ENCODE peak calls at places on chromosomes 16 and 17, in six cellular contexts. U is H9, V is mesendoderm, Q is H1, M is IMR-90, X is neuronal stem cell. J is an unnamed sample.
A peak's percentile ranks its signal among the peaks of the same experiment; 100 is the strongest.

GRCh38 chr16:68539704-68540370 is 746 bp downstream of the ZFP90 start:
- DNase-seq in U (peak; percentile 31), V (peak; percentile 24), Q (no peak), M (no peak), X (no peak), J (peak; percentile 24)

GRCh38 chr16:82987767-82988166 is 361.0 kb downstream of the CDH13 start:
- DNase-seq in U (no peak), V (no peak), Q (no peak), M (peak; percentile 19), X (no peak), J (no peak)

GRCh38 chr17:79809530-79810137 is 12.8 kb upstream of the CBX8 start:
- DNase-seq in U (peak; percentile 62), V (no peak), Q (no peak), M (no peak), X (no peak), J (no peak)

GRCh38 chr16:23521037-23521743 is 10.9 kb upstream of the GGA2 start:
- DNase-seq in U (no peak), V (no peak), Q (no peak), M (no peak), X (no peak), J (no peak)

GRCh38 chr17:75539969-75540729 is 14.7 kb downstream of the LLGL2 start:
- DNase-seq in U (no peak), V (no peak), Q (no peak), M (no peak), X (no peak), J (no peak)

GRCh38 chr16:30867747-30868146 is 26.1 kb downstream of the BCL7C start:
- DNase-seq in U (no peak), V (peak; percentile 36), Q (no peak), M (no peak), X (no peak), J (peak; percentile 45)

GRCh38 chr16:82049484-82049883 is 14.4 kb downstream of the HSD17B2 start:
- DNase-seq in U (no peak), V (no peak), Q (no peak), M (no peak), X (no peak), J (no peak)

GRCh38 chr17:61291457-61292311 is 108.0 kb upstream of the TBX2 start:
- DNase-seq in U (no peak), V (no peak), Q (no peak), M (no peak), X (no peak), J (peak; percentile 35)

GRCh38 chr17:61595418-61595817 is 4.4 kb upstream of the NACA2 start:
- DNase-seq in U (no peak), V (no peak), Q (no peak), M (no peak), X (no peak), J (no peak)

GRCh38 chr17:3963214-3964201 is 729 bp downstream of the ATP2A3 start:
- DNase-seq in U (no peak), V (no peak), Q (no peak), M (no peak), X (no peak), J (no peak)

GRCh38 chr17:29133146-29133713 is 47.0 kb downstream of the MYO18A start:
- DNase-seq in U (peak; percentile 73), V (peak; percentile 62), Q (no peak), M (peak; percentile 89), X (no peak), J (peak; percentile 91)

GRCh38 chr16:82895843-82896242 is 269.1 kb downstream of the CDH13 start:
- DNase-seq in U (no peak), V (no peak), Q (no peak), M (no peak), X (no peak), J (no peak)

GRCh38 chr17:6496116-6496481 is 51.8 kb downstream of the PIMREG start:
- DNase-seq in U (peak; percentile 98), V (peak; percentile 96), Q (peak; percentile 31), M (no peak), X (no peak), J (no peak)

GRCh38 chr17:78572277-78573205 is 4.7 kb downstream of the DNAH17 start:
- DNase-seq in U (peak; percentile 73), V (peak; percentile 31), Q (no peak), M (no peak), X (peak; percentile 33), J (no peak)

GRCh38 chr17:72255481-72255880 is 134.7 kb downstream of the SOX9 start:
- DNase-seq in U (no peak), V (no peak), Q (no peak), M (no peak), X (no peak), J (no peak)

GRCh38 chr17:2631211-2631610 is 37.8 kb downstream of the PAFAH1B1 start:
- DNase-seq in U (no peak), V (peak; percentile 56), Q (no peak), M (no peak), X (no peak), J (no peak)

GRCh38 chr16:28984619-28985135 is at the start of gene LAT:
- DNase-seq in U (no peak), V (no peak), Q (no peak), M (no peak), X (no peak), J (no peak)

GRCh38 chr17:5665164-5665563 is 80.9 kb upstream of the NLRP1 start:
- DNase-seq in U (no peak), V (no peak), Q (no peak), M (no peak), X (no peak), J (no peak)

GRCh38 chr17:34858941-34859562 is 102.2 kb downstream of the CCT6B start:
- DNase-seq in U (no peak), V (no peak), Q (no peak), M (no peak), X (no peak), J (no peak)

GRCh38 chr16:53864819-53865491 is 161.0 kb downstream of the FTO start:
- DNase-seq in U (no peak), V (peak; percentile 57), Q (no peak), M (peak; percentile 24), X (no peak), J (peak; percentile 29)

GRCh38 chr16:57544129-57544653 is 1.7 kb downstream of the ADGRG5 start:
- DNase-seq in U (peak; percentile 11), V (no peak), Q (no peak), M (no peak), X (no peak), J (no peak)

GRCh38 chr16:57720142-57720575 is 15.4 kb upstream of the KATNB1 start:
- DNase-seq in U (peak; percentile 58), V (peak; percentile 57), Q (no peak), M (peak; percentile 50), X (no peak), J (peak; percentile 55)

GRCh38 chr16:49608801-49609200 is 235.2 kb downstream of the C16orf78 start:
- DNase-seq in U (peak; percentile 50), V (peak; percentile 78), Q (no peak), M (peak; percentile 61), X (no peak), J (peak; percentile 65)

GRCh38 chr17:19867094-19867653 is 562 bp downstream of the ULK2 start:
- DNase-seq in U (peak; percentile 91), V (peak; percentile 85), Q (no peak), M (peak; percentile 54), X (peak; percentile 54), J (peak; percentile 71)

GRCh38 chr17:77180503-77181330 is 39.9 kb downstream of the SEC14L1 start:
- DNase-seq in U (no peak), V (no peak), Q (no peak), M (no peak), X (no peak), J (no peak)

GRCh38 chr17:31597646-31598387 is 206.3 kb downstream of the RAB11FIP4 start:
- DNase-seq in U (no peak), V (no peak), Q (no peak), M (no peak), X (no peak), J (no peak)

GRCh38 chr17:68759343-68760140 is 158.4 kb upstream of the FAM20A start:
- DNase-seq in U (peak; percentile 95), V (peak; percentile 96), Q (peak; percentile 84), M (peak; percentile 93), X (peak; percentile 78), J (peak; percentile 94)

GRCh38 chr16:68492501-68493411 is 44.4 kb upstream of the SMPD3 start:
- DNase-seq in U (no peak), V (no peak), Q (no peak), M (no peak), X (no peak), J (no peak)

GRCh38 chr16:84568066-84568465 is 49.8 kb downstream of the COTL1 start:
- DNase-seq in U (no peak), V (no peak), Q (no peak), M (no peak), X (no peak), J (no peak)
- H4K8ac ChIP-seq in U (no peak overlapping the region), V (no peak overlapping the region), Q (no peak overlapping the region), M (no peak overlapping the region), X (no peak overlapping the region), J (no peak overlapping the region)

GRCh38 chr17:50101346-50102163 is 6.4 kb downstream of the PDK2 start:
- DNase-seq in U (peak; percentile 54), V (peak; percentile 66), Q (no peak), M (peak; percentile 26), X (no peak), J (peak; percentile 50)
- H4K8ac ChIP-seq in U (no peak overlapping the region), V (no peak overlapping the region), Q (peak overlapping the region; percentile 62), M (no peak overlapping the region), X (no peak overlapping the region), J (no peak overlapping the region)

GRCh38 chr16:51429041-51429440 is 278.0 kb upstream of the SALL1 start:
- DNase-seq in U (no peak), V (no peak), Q (no peak), M (no peak), X (no peak), J (no peak)
- H4K8ac ChIP-seq in U (no peak overlapping the region), V (no peak overlapping the region), Q (no peak overlapping the region), M (no peak overlapping the region), X (no peak overlapping the region), J (no peak overlapping the region)

DNA sequence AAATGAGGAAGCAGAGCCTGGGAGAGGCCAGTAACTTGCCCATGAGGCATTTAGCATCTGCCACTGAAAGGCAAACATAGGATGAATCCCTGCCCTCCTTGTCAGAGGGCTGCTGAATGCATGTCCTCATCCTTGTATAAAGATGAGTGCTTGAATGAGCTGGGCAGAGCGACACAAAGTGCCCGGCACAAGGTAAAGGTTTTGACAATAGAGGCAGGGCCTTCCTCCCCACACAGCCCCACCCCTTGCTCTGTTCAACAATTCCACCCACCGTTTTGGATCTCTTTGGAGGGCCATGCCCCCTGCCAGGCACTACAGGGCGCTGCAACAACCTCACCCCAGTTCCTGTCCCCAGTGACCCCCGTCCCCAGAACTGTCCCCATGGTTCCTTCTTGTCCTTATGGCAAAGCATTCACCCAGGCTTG is 1.4 kb upstream of the KRT19 start:
- DNase-seq in U (no peak), V (no peak), Q (no peak), M (no peak), X (no peak), J (no peak)
- H4K8ac ChIP-seq in U (no peak overlapping the region), V (no peak overlapping the region), Q (no peak overlapping the region), M (no peak overlapping the region), X (no peak overlapping the region), J (peak overlapping the region; percentile 38)

J was measured in mesenchymal stem cell.